ENCODE peak calls at places on chromosomes 13 and 19, in six cellular contexts. One of them, this sample, is unnamed.

GRCh38 chr13:31334994-31335549 is 135.3 kb downstream of the B3GLCT start:
- DNase-seq in tibial nerve: no peak
- DNase-seq in breast epithelium: no peak
- DNase-seq in stimulated activated CD4-positive, alpha-beta T cell treated with anti-CD3 and anti-CD28 coated beads, Interleukin-12 subunit alpha, Interleukin-12 subunit beta, amount 100 ng/mL, for 24 hours: no peak
- DNase-seq in A172: no peak
- DNase-seq in stimulated activated CD8-positive, alpha-beta memory T cell treated with anti-CD3 and anti-CD28 coated beads, Interleukin-2, amount 100 ng/mL, for 48 hours: no peak
- DNase-seq in this sample: no peak

GRCh38 chr13:37735293-37735692 is 134.3 kb downstream of the TRPC4 start:
- DNase-seq in stimulated activated CD8-positive, alpha-beta memory T cell treated with anti-CD3 and anti-CD28 coated beads, Interleukin-2, amount 100 ng/mL, for 48 hours: no peak
- DNase-seq in stimulated activated CD4-positive, alpha-beta T cell treated with anti-CD3 and anti-CD28 coated beads, Interleukin-12 subunit alpha, Interleukin-12 subunit beta, amount 100 ng/mL, for 24 hours: no peak
- DNase-seq in A172: no peak
- DNase-seq in tibial nerve: no peak
- DNase-seq in breast epithelium: no peak
- DNase-seq in this sample: no peak

GRCh38 chr19:28519950-28520861 is 692.7 kb downstream of the UQCRFS1 start:
- DNase-seq in stimulated activated CD4-positive, alpha-beta T cell treated with anti-CD3 and anti-CD28 coated beads, Interleukin-12 subunit alpha, Interleukin-12 subunit beta, amount 100 ng/mL, for 24 hours: no peak
- DNase-seq in tibial nerve: no peak
- DNase-seq in A172: peak
- DNase-seq in breast epithelium: no peak
- DNase-seq in stimulated activated CD8-positive, alpha-beta memory T cell treated with anti-CD3 and anti-CD28 coated beads, Interleukin-2, amount 100 ng/mL, for 48 hours: no peak
- DNase-seq in this sample: no peak

GRCh38 chr19:6352381-6353165 is 8.8 kb upstream of the CLPP start:
- DNase-seq in A172: no peak
- DNase-seq in stimulated activated CD8-positive, alpha-beta memory T cell treated with anti-CD3 and anti-CD28 coated beads, Interleukin-2, amount 100 ng/mL, for 48 hours: no peak
- DNase-seq in tibial nerve: no peak
- DNase-seq in stimulated activated CD4-positive, alpha-beta T cell treated with anti-CD3 and anti-CD28 coated beads, Interleukin-12 subunit alpha, Interleukin-12 subunit beta, amount 100 ng/mL, for 24 hours: no peak
- DNase-seq in breast epithelium: no peak
- DNase-seq in this sample: no peak

GRCh38 chr19:49843265-49843664 is 7.7 kb upstream of the PTOV1 start:
- DNase-seq in breast epithelium: no peak
- DNase-seq in tibial nerve: no peak
- DNase-seq in stimulated activated CD8-positive, alpha-beta memory T cell treated with anti-CD3 and anti-CD28 coated beads, Interleukin-2, amount 100 ng/mL, for 48 hours: no peak
- DNase-seq in A172: no peak
- DNase-seq in stimulated activated CD4-positive, alpha-beta T cell treated with anti-CD3 and anti-CD28 coated beads, Interleukin-12 subunit alpha, Interleukin-12 subunit beta, amount 100 ng/mL, for 24 hours: no peak
- DNase-seq in this sample: no peak

GRCh38 chr13:50580684-50581305 is 262.7 kb downstream of the DLEU7 start:
- DNase-seq in tibial nerve: no peak
- DNase-seq in stimulated activated CD8-positive, alpha-beta memory T cell treated with anti-CD3 and anti-CD28 coated beads, Interleukin-2, amount 100 ng/mL, for 48 hours: no peak
- DNase-seq in breast epithelium: no peak
- DNase-seq in stimulated activated CD4-positive, alpha-beta T cell treated with anti-CD3 and anti-CD28 coated beads, Interleukin-12 subunit alpha, Interleukin-12 subunit beta, amount 100 ng/mL, for 24 hours: no peak
- DNase-seq in A172: no peak
- DNase-seq in this sample: no peak

GRCh38 chr13:33493672-33494365 is 208.3 kb upstream of the STARD13 start:
- DNase-seq in breast epithelium: no peak
- DNase-seq in stimulated activated CD8-positive, alpha-beta memory T cell treated with anti-CD3 and anti-CD28 coated beads, Interleukin-2, amount 100 ng/mL, for 48 hours: no peak
- DNase-seq in A172: no peak
- DNase-seq in tibial nerve: no peak
- DNase-seq in stimulated activated CD4-positive, alpha-beta T cell treated with anti-CD3 and anti-CD28 coated beads, Interleukin-12 subunit alpha, Interleukin-12 subunit beta, amount 100 ng/mL, for 24 hours: no peak
- DNase-seq in this sample: no peak

GRCh38 chr19:40611096-40611495 is 9.9 kb downstream of the LTBP4 start:
- DNase-seq in breast epithelium: no peak
- DNase-seq in A172: no peak
- DNase-seq in tibial nerve: no peak
- DNase-seq in stimulated activated CD4-positive, alpha-beta T cell treated with anti-CD3 and anti-CD28 coated beads, Interleukin-12 subunit alpha, Interleukin-12 subunit beta, amount 100 ng/mL, for 24 hours: no peak
- DNase-seq in stimulated activated CD8-positive, alpha-beta memory T cell treated with anti-CD3 and anti-CD28 coated beads, Interleukin-2, amount 100 ng/mL, for 48 hours: no peak
- DNase-seq in this sample: peak

GRCh38 chr19:10433131-10433536 is 12.8 kb downstream of the PDE4A start:
- DNase-seq in A172: no peak
- DNase-seq in tibial nerve: no peak
- DNase-seq in stimulated activated CD4-positive, alpha-beta T cell treated with anti-CD3 and anti-CD28 coated beads, Interleukin-12 subunit alpha, Interleukin-12 subunit beta, amount 100 ng/mL, for 24 hours: no peak
- DNase-seq in stimulated activated CD8-positive, alpha-beta memory T cell treated with anti-CD3 and anti-CD28 coated beads, Interleukin-2, amount 100 ng/mL, for 48 hours: no peak
- DNase-seq in breast epithelium: no peak
- DNase-seq in this sample: no peak

GRCh38 chr19:2426661-2427322 is 594 bp downstream of the TIMM13 start:
- DNase-seq in breast epithelium: no peak
- DNase-seq in stimulated activated CD8-positive, alpha-beta memory T cell treated with anti-CD3 and anti-CD28 coated beads, Interleukin-2, amount 100 ng/mL, for 48 hours: peak
- DNase-seq in stimulated activated CD4-positive, alpha-beta T cell treated with anti-CD3 and anti-CD28 coated beads, Interleukin-12 subunit alpha, Interleukin-12 subunit beta, amount 100 ng/mL, for 24 hours: peak
- DNase-seq in A172: peak
- DNase-seq in tibial nerve: no peak
- DNase-seq in this sample: peak

GRCh38 chr13:113897161-113897560 is 33.3 kb upstream of the GAS6 start:
- DNase-seq in breast epithelium: peak
- DNase-seq in tibial nerve: no peak
- DNase-seq in stimulated activated CD4-positive, alpha-beta T cell treated with anti-CD3 and anti-CD28 coated beads, Interleukin-12 subunit alpha, Interleukin-12 subunit beta, amount 100 ng/mL, for 24 hours: no peak
- DNase-seq in stimulated activated CD8-positive, alpha-beta memory T cell treated with anti-CD3 and anti-CD28 coated beads, Interleukin-2, amount 100 ng/mL, for 48 hours: no peak
- DNase-seq in A172: peak
- DNase-seq in this sample: peak

GRCh38 chr19:7349961-7350711 is 1.4 kb downstream of the ARHGEF18 start:
- DNase-seq in A172: no peak
- DNase-seq in stimulated activated CD8-positive, alpha-beta memory T cell treated with anti-CD3 and anti-CD28 coated beads, Interleukin-2, amount 100 ng/mL, for 48 hours: no peak
- DNase-seq in stimulated activated CD4-positive, alpha-beta T cell treated with anti-CD3 and anti-CD28 coated beads, Interleukin-12 subunit alpha, Interleukin-12 subunit beta, amount 100 ng/mL, for 24 hours: no peak
- DNase-seq in tibial nerve: no peak
- DNase-seq in breast epithelium: no peak
- DNase-seq in this sample: no peak

GRCh38 chr19:56838930-56839664 is 1.4 kb downstream of the PEG3 start:
- DNase-seq in stimulated activated CD4-positive, alpha-beta T cell treated with anti-CD3 and anti-CD28 coated beads, Interleukin-12 subunit alpha, Interleukin-12 subunit beta, amount 100 ng/mL, for 24 hours: no peak
- DNase-seq in tibial nerve: peak
- DNase-seq in stimulated activated CD8-positive, alpha-beta memory T cell treated with anti-CD3 and anti-CD28 coated beads, Interleukin-2, amount 100 ng/mL, for 48 hours: no peak
- DNase-seq in A172: no peak
- DNase-seq in breast epithelium: peak
- DNase-seq in this sample: no peak

GRCh38 chr19:3538258-3538929 is 580 bp upstream of the TEKTIP1 start:
- DNase-seq in stimulated activated CD8-positive, alpha-beta memory T cell treated with anti-CD3 and anti-CD28 coated beads, Interleukin-2, amount 100 ng/mL, for 48 hours: no peak
- DNase-seq in breast epithelium: no peak
- DNase-seq in tibial nerve: no peak
- DNase-seq in A172: no peak
- DNase-seq in stimulated activated CD4-positive, alpha-beta T cell treated with anti-CD3 and anti-CD28 coated beads, Interleukin-12 subunit alpha, Interleukin-12 subunit beta, amount 100 ng/mL, for 24 hours: no peak
- DNase-seq in this sample: no peak

GRCh38 chr13:97266328-97266727 is 44.2 kb downstream of the MBNL2 start:
- DNase-seq in A172: peak
- DNase-seq in stimulated activated CD4-positive, alpha-beta T cell treated with anti-CD3 and anti-CD28 coated beads, Interleukin-12 subunit alpha, Interleukin-12 subunit beta, amount 100 ng/mL, for 24 hours: no peak
- DNase-seq in stimulated activated CD8-positive, alpha-beta memory T cell treated with anti-CD3 and anti-CD28 coated beads, Interleukin-2, amount 100 ng/mL, for 48 hours: no peak
- DNase-seq in breast epithelium: no peak
- DNase-seq in tibial nerve: no peak
- DNase-seq in this sample: no peak

GRCh38 chr13:112198611-112199010 is 131.7 kb downstream of the SOX1 start:
- DNase-seq in tibial nerve: no peak
- DNase-seq in stimulated activated CD8-positive, alpha-beta memory T cell treated with anti-CD3 and anti-CD28 coated beads, Interleukin-2, amount 100 ng/mL, for 48 hours: no peak
- DNase-seq in stimulated activated CD4-positive, alpha-beta T cell treated with anti-CD3 and anti-CD28 coated beads, Interleukin-12 subunit alpha, Interleukin-12 subunit beta, amount 100 ng/mL, for 24 hours: no peak
- DNase-seq in breast epithelium: no peak
- DNase-seq in A172: no peak
- DNase-seq in this sample: no peak

GRCh38 chr19:50203281-50204080 is at the start of gene MYH14:
- DNase-seq in tibial nerve: peak
- DNase-seq in stimulated activated CD4-positive, alpha-beta T cell treated with anti-CD3 and anti-CD28 coated beads, Interleukin-12 subunit alpha, Interleukin-12 subunit beta, amount 100 ng/mL, for 24 hours: peak
- DNase-seq in breast epithelium: peak
- DNase-seq in stimulated activated CD8-positive, alpha-beta memory T cell treated with anti-CD3 and anti-CD28 coated beads, Interleukin-2, amount 100 ng/mL, for 48 hours: peak
- DNase-seq in A172: peak
- DNase-seq in this sample: no peak

GRCh38 chr13:78608254-78608704 is 4.9 kb upstream of the POU4F1 start:
- DNase-seq in stimulated activated CD4-positive, alpha-beta T cell treated with anti-CD3 and anti-CD28 coated beads, Interleukin-12 subunit alpha, Interleukin-12 subunit beta, amount 100 ng/mL, for 24 hours: no peak
- DNase-seq in stimulated activated CD8-positive, alpha-beta memory T cell treated with anti-CD3 and anti-CD28 coated beads, Interleukin-2, amount 100 ng/mL, for 48 hours: no peak
- DNase-seq in A172: no peak
- DNase-seq in tibial nerve: no peak
- DNase-seq in breast epithelium: no peak
- DNase-seq in this sample: no peak

GRCh38 chr13:113122571-113123225 is at the start of gene F10:
- DNase-seq in stimulated activated CD8-positive, alpha-beta memory T cell treated with anti-CD3 and anti-CD28 coated beads, Interleukin-2, amount 100 ng/mL, for 48 hours: no peak
- DNase-seq in tibial nerve: peak
- DNase-seq in stimulated activated CD4-positive, alpha-beta T cell treated with anti-CD3 and anti-CD28 coated beads, Interleukin-12 subunit alpha, Interleukin-12 subunit beta, amount 100 ng/mL, for 24 hours: no peak
- DNase-seq in A172: peak
- DNase-seq in breast epithelium: no peak
- DNase-seq in this sample: no peak

GRCh38 chr19:34316741-34317241 is 48.2 kb upstream of the GPI start:
- DNase-seq in A172: peak
- DNase-seq in breast epithelium: no peak
- DNase-seq in stimulated activated CD4-positive, alpha-beta T cell treated with anti-CD3 and anti-CD28 coated beads, Interleukin-12 subunit alpha, Interleukin-12 subunit beta, amount 100 ng/mL, for 24 hours: no peak
- DNase-seq in stimulated activated CD8-positive, alpha-beta memory T cell treated with anti-CD3 and anti-CD28 coated beads, Interleukin-2, amount 100 ng/mL, for 48 hours: no peak
- DNase-seq in tibial nerve: no peak
- DNase-seq in this sample: peak

GRCh38 chr19:52200044-52200443 is 10.2 kb downstream of the PPP2R1A start:
- DNase-seq in tibial nerve: no peak
- DNase-seq in stimulated activated CD4-positive, alpha-beta T cell treated with anti-CD3 and anti-CD28 coated beads, Interleukin-12 subunit alpha, Interleukin-12 subunit beta, amount 100 ng/mL, for 24 hours: no peak
- DNase-seq in stimulated activated CD8-positive, alpha-beta memory T cell treated with anti-CD3 and anti-CD28 coated beads, Interleukin-2, amount 100 ng/mL, for 48 hours: no peak
- DNase-seq in A172: peak
- DNase-seq in breast epithelium: peak
- DNase-seq in this sample: no peak

GRCh38 chr19:49592486-49593232 is 1.7 kb downstream of the PRR12 start:
- DNase-seq in stimulated activated CD4-positive, alpha-beta T cell treated with anti-CD3 and anti-CD28 coated beads, Interleukin-12 subunit alpha, Interleukin-12 subunit beta, amount 100 ng/mL, for 24 hours: no peak
- DNase-seq in stimulated activated CD8-positive, alpha-beta memory T cell treated with anti-CD3 and anti-CD28 coated beads, Interleukin-2, amount 100 ng/mL, for 48 hours: no peak
- DNase-seq in tibial nerve: no peak
- DNase-seq in A172: no peak
- DNase-seq in breast epithelium: no peak
- DNase-seq in this sample: peak

GRCh38 chr19:42067315-42067888 is 2.6 kb downstream of the GRIK5 start:
- DNase-seq in A172: no peak
- DNase-seq in breast epithelium: no peak
- DNase-seq in stimulated activated CD4-positive, alpha-beta T cell treated with anti-CD3 and anti-CD28 coated beads, Interleukin-12 subunit alpha, Interleukin-12 subunit beta, amount 100 ng/mL, for 24 hours: no peak
- DNase-seq in tibial nerve: no peak
- DNase-seq in stimulated activated CD8-positive, alpha-beta memory T cell treated with anti-CD3 and anti-CD28 coated beads, Interleukin-2, amount 100 ng/mL, for 48 hours: no peak
- DNase-seq in this sample: no peak

GRCh38 chr13:64446372-64446771 is 2783.8 kb downstream of the PCDH9 start:
- DNase-seq in breast epithelium: no peak
- DNase-seq in stimulated activated CD4-positive, alpha-beta T cell treated with anti-CD3 and anti-CD28 coated beads, Interleukin-12 subunit alpha, Interleukin-12 subunit beta, amount 100 ng/mL, for 24 hours: no peak
- DNase-seq in A172: no peak
- DNase-seq in stimulated activated CD8-positive, alpha-beta memory T cell treated with anti-CD3 and anti-CD28 coated beads, Interleukin-2, amount 100 ng/mL, for 48 hours: no peak
- DNase-seq in tibial nerve: no peak
- DNase-seq in this sample: peak

GRCh38 chr13:41649659-41650058 is 192.3 kb downstream of the RGCC start:
- DNase-seq in stimulated activated CD8-positive, alpha-beta memory T cell treated with anti-CD3 and anti-CD28 coated beads, Interleukin-2, amount 100 ng/mL, for 48 hours: no peak
- DNase-seq in A172: no peak
- DNase-seq in breast epithelium: no peak
- DNase-seq in tibial nerve: no peak
- DNase-seq in stimulated activated CD4-positive, alpha-beta T cell treated with anti-CD3 and anti-CD28 coated beads, Interleukin-12 subunit alpha, Interleukin-12 subunit beta, amount 100 ng/mL, for 24 hours: no peak
- DNase-seq in this sample: peak

GRCh38 chr19:6794817-6795431 is 22.4 kb downstream of the VAV1 start:
- DNase-seq in breast epithelium: no peak
- DNase-seq in A172: no peak
- DNase-seq in stimulated activated CD4-positive, alpha-beta T cell treated with anti-CD3 and anti-CD28 coated beads, Interleukin-12 subunit alpha, Interleukin-12 subunit beta, amount 100 ng/mL, for 24 hours: no peak
- DNase-seq in stimulated activated CD8-positive, alpha-beta memory T cell treated with anti-CD3 and anti-CD28 coated beads, Interleukin-2, amount 100 ng/mL, for 48 hours: no peak
- DNase-seq in tibial nerve: no peak
- DNase-seq in this sample: no peak

GRCh38 chr13:28494537-28494860 is 429 bp downstream of the FLT1 start:
- DNase-seq in stimulated activated CD4-positive, alpha-beta T cell treated with anti-CD3 and anti-CD28 coated beads, Interleukin-12 subunit alpha, Interleukin-12 subunit beta, amount 100 ng/mL, for 24 hours: no peak
- DNase-seq in A172: no peak
- DNase-seq in breast epithelium: no peak
- DNase-seq in stimulated activated CD8-positive, alpha-beta memory T cell treated with anti-CD3 and anti-CD28 coated beads, Interleukin-2, amount 100 ng/mL, for 48 hours: no peak
- DNase-seq in tibial nerve: no peak
- DNase-seq in this sample: no peak

GRCh38 chr13:106121173-106121754 is 414.2 kb downstream of the EFNB2 start:
- DNase-seq in breast epithelium: no peak
- DNase-seq in A172: no peak
- DNase-seq in stimulated activated CD8-positive, alpha-beta memory T cell treated with anti-CD3 and anti-CD28 coated beads, Interleukin-2, amount 100 ng/mL, for 48 hours: no peak
- DNase-seq in stimulated activated CD4-positive, alpha-beta T cell treated with anti-CD3 and anti-CD28 coated beads, Interleukin-12 subunit alpha, Interleukin-12 subunit beta, amount 100 ng/mL, for 24 hours: no peak
- DNase-seq in tibial nerve: no peak
- DNase-seq in this sample: no peak

GRCh38 chr19:19179548-19180441 is 9.7 kb upstream of the MEF2B start:
- DNase-seq in breast epithelium: no peak
- DNase-seq in A172: peak
- DNase-seq in tibial nerve: no peak
- DNase-seq in stimulated activated CD4-positive, alpha-beta T cell treated with anti-CD3 and anti-CD28 coated beads, Interleukin-12 subunit alpha, Interleukin-12 subunit beta, amount 100 ng/mL, for 24 hours: no peak
- DNase-seq in stimulated activated CD8-positive, alpha-beta memory T cell treated with anti-CD3 and anti-CD28 coated beads, Interleukin-2, amount 100 ng/mL, for 48 hours: no peak
- DNase-seq in this sample: no peak

GRCh38 chr19:42301646-42302204 is at the start of gene PRR19:
- DNase-seq in tibial nerve: no peak
- DNase-seq in stimulated activated CD8-positive, alpha-beta memory T cell treated with anti-CD3 and anti-CD28 coated beads, Interleukin-2, amount 100 ng/mL, for 48 hours: no peak
- DNase-seq in breast epithelium: no peak
- DNase-seq in A172: peak
- DNase-seq in stimulated activated CD4-positive, alpha-beta T cell treated with anti-CD3 and anti-CD28 coated beads, Interleukin-12 subunit alpha, Interleukin-12 subunit beta, amount 100 ng/mL, for 24 hours: no peak
- DNase-seq in this sample: no peak

GRCh38 chr13:99290890-99291289 is 16.3 kb downstream of the GPR183 start:
- DNase-seq in stimulated activated CD8-positive, alpha-beta memory T cell treated with anti-CD3 and anti-CD28 coated beads, Interleukin-2, amount 100 ng/mL, for 48 hours: no peak
- DNase-seq in tibial nerve: no peak
- DNase-seq in breast epithelium: no peak
- DNase-seq in A172: no peak
- DNase-seq in stimulated activated CD4-positive, alpha-beta T cell treated with anti-CD3 and anti-CD28 coated beads, Interleukin-12 subunit alpha, Interleukin-12 subunit beta, amount 100 ng/mL, for 24 hours: no peak
- DNase-seq in this sample: no peak